ENCODE peak calls at places on chromosome 22, in seven cellular contexts. J is AG09309, Y is left cardiac atrium, A is brain microvascular endothelial cell, G is body of pancreas, H is KG1, K is amygdala. O is an unnamed sample.
A peak's percentile ranks its signal among the peaks of the same experiment; 100 is the strongest.

GRCh38 chr22:30127749-30128166 is 47.5 kb downstream of the HORMAD2 start:
- DNase-seq in H (no peak), K (no peak), J (peak; percentile 27), Y (no peak), A (peak; percentile 70), G (no peak), O (peak; percentile 64)

GRCh38 chr22:44632823-44633478 is 69.1 kb upstream of the PRR5 start:
- DNase-seq in J (no peak), G (no peak), H (no peak), K (no peak), A (no peak), Y (no peak), O (no peak)

GRCh38 chr22:33389927-33390326 is 331.7 kb upstream of the SYN3 start:
- DNase-seq in Y (no peak), A (peak; percentile 56), G (no peak), H (no peak), K (no peak), J (no peak), O (no peak)

GRCh38 chr22:49509016-49509415 is 318.7 kb downstream of the BRD1 start:
- DNase-seq in A (no peak), K (no peak), G (no peak), Y (no peak), J (no peak), H (no peak), O (no peak)

GRCh38 chr22:40855104-40855959 is 1.1 kb downstream of the ST13 start:
- DNase-seq in Y (peak; percentile 22), K (no peak), A (no peak), G (no peak), H (no peak), J (no peak), O (no peak)

GRCh38 chr22:46007003-46007847 is 30.3 kb upstream of the WNT7B start:
- DNase-seq in H (no peak), G (peak; percentile 75), A (peak; percentile 35), Y (peak; percentile 76), K (no peak), J (no peak), O (peak; percentile 76)

GRCh38 chr22:39466228-39467006 is 9.6 kb downstream of the MGAT3 start:
- DNase-seq in G (no peak), Y (no peak), J (no peak), A (no peak), K (no peak), H (no peak), O (peak; percentile 96)

GRCh38 chr22:45240810-45241631 is at the start of gene KIAA0930:
- DNase-seq in A (peak; percentile 40), Y (peak; percentile 87), J (no peak), G (peak; percentile 81), K (peak; percentile 80), H (no peak), O (peak; percentile 56)

GRCh38 chr22:42294034-42294985 is 23.9 kb upstream of the TCF20 start:
- DNase-seq in G (peak; percentile 55), K (no peak), A (peak; percentile 24), J (no peak), Y (peak; percentile 62), H (no peak), O (peak; percentile 66)

GRCh38 chr22:41539146-41540005 is 4.9 kb downstream of the POLR3H start:
- DNase-seq in Y (no peak), K (no peak), J (no peak), A (no peak), H (no peak), G (no peak), O (no peak)

GRCh38 chr22:19109198-19110063 is 12.8 kb downstream of the DGCR2 start:
- DNase-seq in K (no peak), J (peak; percentile 60), Y (no peak), A (no peak), H (peak; percentile 47), G (peak; percentile 79), O (no peak)

GRCh38 chr22:39278040-39278439 is 33.3 kb upstream of the PDGFB start:
- DNase-seq in G (no peak), H (no peak), Y (no peak), A (no peak), J (no peak), K (no peak), O (no peak)

GRCh38 chr22:39941661-39942060 is 18.5 kb upstream of the TMA7B start:
- DNase-seq in G (no peak), Y (no peak), H (no peak), J (no peak), A (no peak), K (no peak), O (no peak)

GRCh38 chr22:42621505-42622002 is 6.9 kb upstream of the POLDIP3 start:
- DNase-seq in K (peak; percentile 11), Y (peak; percentile 79), H (peak; percentile 24), J (no peak), G (peak; percentile 63), A (peak; percentile 37), O (peak; percentile 79)

GRCh38 chr22:36192601-36193000 is 9.0 kb downstream of the APOL4 start:
- DNase-seq in G (no peak), J (no peak), A (no peak), H (no peak), K (no peak), Y (no peak), O (no peak)

GRCh38 chr22:25023879-25024278 is 71.4 kb downstream of the KIAA1671 start:
- DNase-seq in G (no peak), Y (no peak), J (no peak), H (no peak), K (no peak), A (no peak), O (no peak)

GRCh38 chr22:38243007-38243775 is 29.6 kb downstream of the TMEM184B start:
- DNase-seq in H (no peak), K (no peak), A (peak; percentile 49), Y (no peak), G (peak; percentile 63), J (no peak), O (no peak)

GRCh38 chr22:21868651-21869050 is 1.2 kb upstream of the MAPK1 start:
- DNase-seq in A (no peak), K (no peak), H (no peak), Y (no peak), J (no peak), G (no peak), O (no peak)

GRCh38 chr22:50236731-50237409 is 8.0 kb downstream of the TUBGCP6 start:
- DNase-seq in K (no peak), Y (no peak), J (no peak), H (peak; percentile 3), A (no peak), G (no peak), O (peak; percentile 31)

GRCh38 chr22:42277988-42278776 is 7.7 kb upstream of the TCF20 start:
- DNase-seq in H (no peak), Y (no peak), A (no peak), K (no peak), J (no peak), G (no peak), O (peak; percentile 77)

GRCh38 chr22:31734512-31734911 is 15.4 kb downstream of the PRR14L start:
- DNase-seq in K (no peak), A (peak; percentile 68), H (no peak), J (no peak), G (no peak), Y (no peak), O (peak; percentile 90)

GRCh38 chr22:49295465-49295743 is 532.3 kb downstream of the BRD1 start:
- DNase-seq in J (no peak), Y (no peak), G (no peak), K (no peak), H (no peak), A (no peak), O (no peak)

GRCh38 chr22:32994046-32994827 is 63.9 kb downstream of the SYN3 start:
- DNase-seq in Y (no peak), K (peak; percentile 57), A (no peak), J (no peak), G (no peak), H (no peak), O (no peak)

GRCh38 chr22:27780161-27780575 is 21.4 kb downstream of the MN1 start:
- DNase-seq in J (no peak), K (no peak), A (no peak), Y (peak; percentile 71), G (no peak), H (no peak), O (no peak)

GRCh38 chr22:22818861-22819855 is 68.5 kb upstream of the IGLL5 start:
- DNase-seq in G (no peak), H (no peak), K (no peak), A (no peak), Y (no peak), J (no peak), O (no peak)

GRCh38 chr22:36925388-36926290 is 12.2 kb downstream of the CSF2RB start:
- DNase-seq in G (no peak), H (no peak), Y (no peak), K (no peak), J (no peak), A (no peak), O (peak; percentile 99)

GRCh38 chr22:46794067-46794466 is 31.6 kb downstream of the TBC1D22A start:
- DNase-seq in K (no peak), G (no peak), J (no peak), A (no peak), H (no peak), Y (no peak), O (no peak)

GRCh38 chr22:18111759-18112330 is 1.2 kb downstream of the TUBA8 start:
- DNase-seq in H (no peak), K (no peak), Y (peak; percentile 60), A (no peak), G (no peak), J (no peak), O (no peak)

GRCh38 chr22:41779889-41780505 is 20.5 kb upstream of the CCDC134 start:
- DNase-seq in K (no peak), Y (no peak), J (no peak), G (no peak), A (no peak), H (no peak), O (no peak)

GRCh38 chr22:40412441-40412840 is 42.0 kb downstream of the SGSM3 start:
- DNase-seq in A (no peak), K (no peak), J (no peak), G (no peak), H (no peak), Y (no peak), O (no peak)

GRCh38 chr22:46240506-46240905 is 9.6 kb downstream of the CDPF1 start:
- DNase-seq in G (no peak), A (no peak), J (no peak), K (no peak), Y (no peak), H (no peak), O (no peak)

GRCh38 chr22:45442120-45442519 is 28.6 kb downstream of the RIBC2 start:
- DNase-seq in G (no peak), J (no peak), Y (no peak), H (no peak), A (no peak), K (no peak), O (no peak)

GRCh38 chr22:23287136-23288095 is 107.1 kb downstream of the BCR start:
- DNase-seq in G (no peak), K (no peak), A (no peak), J (no peak), H (no peak), Y (no peak), O (no peak)

GRCh38 chr22:50298266-50298637 is 9.2 kb downstream of the PLXNB2 start:
- DNase-seq in G (no peak), H (no peak), A (no peak), J (no peak), Y (no peak), K (no peak), O (no peak)

GRCh38 chr22:40414306-40414705 is 43.9 kb downstream of the SGSM3 start:
- DNase-seq in G (no peak), Y (no peak), J (peak; percentile 2), K (no peak), H (no peak), A (no peak), O (peak; percentile 38)

GRCh38 chr22:20117656-20118571 is 888 bp upstream of the TRMT2A start:
- DNase-seq in H (no peak), A (peak; percentile 6), G (peak; percentile 28), Y (peak; percentile 48), K (no peak), J (no peak), O (no peak)

GRCh38 chr22:41000941-41001721 is 50.0 kb downstream of the RBX1 start:
- DNase-seq in Y (no peak), G (no peak), H (no peak), A (no peak), J (no peak), K (no peak), O (peak; percentile 86)